ENCODE peak calls at places on chromosomes 2 and 18, in eight cellular contexts. E is psoas muscle, N is mammary epithelial cell, K is MM.1S, X is dorsolateral prefrontal cortex, R is IMR-90, M is left lung, I is HCT116. V is an unnamed sample.

GRCh38 chr2:134457353-134457752 is 203.5 kb downstream of the MGAT5 start:
- DNase-seq in E (no peak), N (no peak), K (no peak), X (peak; percentile 2), R (no peak), M (no peak), I (no peak), V (no peak)

GRCh38 chr2:1459727-1460126 is 46.5 kb downstream of the TPO start:
- DNase-seq in E (no peak), N (no peak), K (no peak), X (no peak), R (no peak), M (peak; percentile 11), I (no peak), V (no peak)

GRCh38 chr2:154189963-154190362 is 318.2 kb downstream of the GALNT13 start:
- DNase-seq in E (no peak), N (no peak), K (no peak), X (no peak), R (no peak), M (no peak), I (no peak), V (no peak)

GRCh38 chr18:31206787-31207381 is 44.2 kb upstream of the DSC1 start:
- DNase-seq in E (no peak), N (peak; percentile 97), K (no peak), X (no peak), R (peak; percentile 23), M (peak; percentile 86), I (peak; percentile 97), V (no peak)

GRCh38 chr2:226256237-226256636 is 543.4 kb downstream of the IRS1 start:
- DNase-seq in E (no peak), N (peak; percentile 65), K (no peak), X (no peak), R (peak; percentile 82), M (no peak), I (no peak), V (no peak)

GRCh38 chr2:40412456-40412855 is 39.4 kb downstream of the SLC8A1 start:
- DNase-seq in E (no peak), N (peak; percentile 82), K (no peak), X (no peak), R (peak; percentile 53), M (no peak), I (peak; percentile 16), V (no peak)

GRCh38 chr18:80026363-80026762 is 7.9 kb upstream of the RBFA start:
- DNase-seq in E (no peak), N (no peak), K (no peak), X (no peak), R (no peak), M (no peak), I (no peak), V (no peak)

GRCh38 chr18:54151376-54151775 is 73.1 kb downstream of the MBD2 start:
- DNase-seq in E (no peak), N (no peak), K (no peak), X (no peak), R (no peak), M (no peak), I (no peak), V (no peak)

GRCh38 chr2:235908826-235909225 is 259.4 kb downstream of the GBX2 start:
- DNase-seq in E (no peak), N (no peak), K (peak; percentile 50), X (no peak), R (no peak), M (no peak), I (no peak), V (no peak)

GRCh38 chr2:71843391-71843850 is 304.2 kb downstream of the CYP26B1 start:
- DNase-seq in E (no peak), N (peak; percentile 55), K (no peak), X (no peak), R (peak; percentile 68), M (no peak), I (peak; percentile 15), V (no peak)

GRCh38 chr2:36361396-36361795 is 5.8 kb downstream of the CRIM1 start:
- DNase-seq in E (no peak), N (no peak), K (no peak), X (no peak), R (no peak), M (no peak), I (no peak), V (no peak)
- H3K4me3 ChIP-seq in E (no peak overlapping the region), N (no peak overlapping the region), K (no peak overlapping the region), X (no peak overlapping the region), R (no peak overlapping the region), M (no peak overlapping the region), I (no peak overlapping the region), V (no peak overlapping the region)

GRCh38 chr2:16663121-16663905 is 2.3 kb downstream of the CYRIA start:
- DNase-seq in E (no peak), N (no peak), K (no peak), X (no peak), R (no peak), M (no peak), I (no peak), V (no peak)

GRCh38 chr2:16662440-16662839 is 3.2 kb downstream of the CYRIA start:
- DNase-seq in E (peak; percentile 79), N (peak; percentile 30), K (no peak), X (no peak), R (peak; percentile 71), M (no peak), I (no peak), V (no peak)

GRCh38 chr2:16664809-16665745 is 557 bp downstream of the CYRIA start:
- DNase-seq in E (peak; percentile 78), N (no peak), K (no peak), X (no peak), R (no peak), M (no peak), I (no peak), V (no peak)

GRCh38 chr2:16665746-16666452 is at the start of gene CYRIA:
- DNase-seq in E (peak; percentile 86), N (peak; percentile 36), K (peak; percentile 56), X (no peak), R (no peak), M (peak; percentile 95), I (no peak), V (no peak)

GRCh38 chr2:16664052-16664731 is 1.4 kb downstream of the CYRIA start:
- DNase-seq in E (peak; percentile 75), N (no peak), K (no peak), X (peak; percentile 81), R (peak; percentile 92), M (no peak), I (no peak), V (no peak)
- H3K27ac ChIP-seq in E (peak overlapping the region; percentile 65), N (no peak overlapping the region), K (no peak overlapping the region), X (peak overlapping the region; percentile 80), R (no peak overlapping the region), M (peak overlapping the region; percentile 62), I (no peak overlapping the region), V (no peak overlapping the region)

GRCh38 chr2:48568551-48568950 is 38.6 kb downstream of the STON1 start:
- DNase-seq in E (no peak), N (no peak), K (no peak), X (no peak), R (no peak), M (no peak), I (no peak), V (no peak)
- H3K4me3 ChIP-seq in E (no peak overlapping the region), N (no peak overlapping the region), K (no peak overlapping the region), X (no peak overlapping the region), R (no peak overlapping the region), M (no peak overlapping the region), I (no peak overlapping the region), V (no peak overlapping the region)

GRCh38 chr2:37776487-37776886 is 105.0 kb upstream of the CDC42EP3 start:
- DNase-seq in E (no peak), N (peak; percentile 89), K (no peak), X (no peak), R (peak; percentile 93), M (no peak), I (peak; percentile 12), V (no peak)

GRCh38 chr2:37779611-37780010 is 108.2 kb upstream of the CDC42EP3 start:
- DNase-seq in E (no peak), N (no peak), K (no peak), X (no peak), R (no peak), M (no peak), I (no peak), V (no peak)

GRCh38 chr2:37780097-37780676 is 108.7 kb upstream of the CDC42EP3 start:
- DNase-seq in E (no peak), N (peak; percentile 64), K (no peak), X (no peak), R (peak; percentile 68), M (no peak), I (no peak), V (no peak)

GRCh38 chr2:37781028-37781427 is 109.6 kb upstream of the CDC42EP3 start:
- DNase-seq in E (no peak), N (peak; percentile 66), K (no peak), X (no peak), R (peak; percentile 86), M (no peak), I (no peak), V (no peak)

GRCh38 chr2:37779123-37779522 is 107.7 kb upstream of the CDC42EP3 start:
- DNase-seq in E (no peak), N (no peak), K (no peak), X (no peak), R (peak; percentile 59), M (no peak), I (no peak), V (no peak)
- H3K27ac ChIP-seq in E (no peak overlapping the region), N (no peak overlapping the region), K (no peak overlapping the region), X (no peak overlapping the region), R (peak overlapping the region; percentile 47), M (no peak overlapping the region), I (no peak overlapping the region), V (no peak overlapping the region)

DNA sequence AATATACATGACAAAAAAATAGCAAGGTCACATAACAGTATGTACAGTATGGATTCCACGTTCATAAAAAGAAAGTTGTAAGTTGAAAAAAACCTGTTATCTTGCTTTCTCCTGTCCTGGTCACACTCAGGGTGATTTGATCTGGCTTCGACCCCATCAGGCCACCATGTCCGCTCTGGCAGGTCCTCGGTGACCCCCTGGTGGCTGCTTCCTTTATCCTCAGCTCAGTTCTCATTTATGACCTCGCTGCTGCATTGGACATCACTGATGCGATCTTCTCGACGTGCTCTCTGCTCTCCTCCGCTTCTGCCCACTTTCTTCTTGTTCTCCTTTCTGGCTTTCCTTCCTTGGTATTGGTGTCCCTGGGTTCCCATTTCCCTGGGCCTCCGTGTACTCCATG is 29.7 kb downstream of the DGKD start:
- DNase-seq in E (no peak), N (no peak), K (no peak), X (no peak), R (no peak), M (no peak), I (no peak), V (no peak)
- H3K4me3 ChIP-seq in E (no peak overlapping the region), N (no peak overlapping the region), K (no peak overlapping the region), X (no peak overlapping the region), R (no peak overlapping the region), M (no peak overlapping the region), I (no peak overlapping the region), V (no peak overlapping the region)